ENCODE peak calls at places on chromosomes 13 and 19, in five cellular contexts. D, I, L, N and V are unnamed samples.

GRCh38 chr19:33740811-33741396 is 55.8 kb upstream of the KCTD15 start:
- DNase-seq in D (no peak), I (peak), L (peak), N (peak), V (peak)

GRCh38 chr13:105894711-105895110 is 640.8 kb downstream of the EFNB2 start:
- DNase-seq in D (no peak), I (no peak), L (no peak), N (no peak), V (no peak)

GRCh38 chr19:46906221-46906620 is 45.4 kb downstream of the ARHGAP35 start:
- DNase-seq in D (no peak), I (no peak), L (no peak), N (no peak), V (no peak)

GRCh38 chr13:33228645-33229445 is 56.7 kb downstream of the STARD13 start:
- DNase-seq in D (no peak), I (no peak), L (peak), N (no peak), V (no peak)

GRCh38 chr13:45838171-45838745 is 13.3 kb downstream of the SIAH3 start:
- DNase-seq in D (no peak), I (no peak), L (no peak), N (no peak), V (no peak)

GRCh38 chr19:5137571-5138124 is 168.7 kb downstream of the KDM4B start:
- DNase-seq in D (no peak), I (no peak), L (no peak), N (no peak), V (no peak)

GRCh38 chr13:53110614-53111013 is 82.0 kb downstream of the OLFM4 start:
- DNase-seq in D (no peak), I (no peak), L (no peak), N (no peak), V (no peak)

GRCh38 chr13:77386046-77386445 is 59.2 kb upstream of the MYCBP2 start:
- DNase-seq in D (no peak), I (no peak), L (no peak), N (no peak), V (no peak)

GRCh38 chr19:19816679-19817078 is 4.9 kb downstream of the ZNF506 start:
- DNase-seq in D (no peak), I (no peak), L (no peak), N (no peak), V (no peak)

GRCh38 chr13:72127031-72127430 is 260.0 kb upstream of the DACH1 start:
- DNase-seq in D (no peak), I (no peak), L (no peak), N (no peak), V (no peak)

GRCh38 chr13:72875233-72875632 is 93.3 kb downstream of the PIBF1 start:
- DNase-seq in D (no peak), I (no peak), L (no peak), N (no peak), V (no peak)

GRCh38 chr13:51612867-51613266 is 28.6 kb downstream of the WDFY2 start:
- DNase-seq in D (no peak), I (no peak), L (no peak), N (no peak), V (no peak)

GRCh38 chr13:41883147-41883546 is 77.8 kb downstream of the VWA8 start:
- DNase-seq in D (no peak), I (no peak), L (no peak), N (no peak), V (no peak)

GRCh38 chr19:42268704-42269517 is at the start of gene CIC:
- DNase-seq in D (peak), I (peak), L (peak), N (peak), V (peak)

GRCh38 chr13:106636492-106636891 is 68.6 kb upstream of the ARGLU1 start:
- DNase-seq in D (no peak), I (no peak), L (no peak), N (no peak), V (no peak)

GRCh38 chr19:54803410-54803809 is at the start of gene KIR2DL4:
- DNase-seq in D (no peak), I (no peak), L (no peak), N (no peak), V (no peak)

GRCh38 chr13:19184176-19184575 is 2.6 kb upstream of the TUBA3C start:
- DNase-seq in D (no peak), I (no peak), L (no peak), N (no peak), V (no peak)

GRCh38 chr13:51717786-51718398 is 86.1 kb downstream of the DHRS12 start:
- DNase-seq in D (no peak), I (no peak), L (no peak), N (peak), V (no peak)

GRCh38 chr19:40054632-40055031 is 1.4 kb downstream of the ZNF780B start:
- DNase-seq in D (no peak), I (no peak), L (no peak), N (no peak), V (no peak)

GRCh38 chr19:44948237-44948636 is 2.4 kb downstream of the APOC2 start:
- DNase-seq in D (no peak), I (no peak), L (no peak), N (no peak), V (no peak)

GRCh38 chr19:7947939-7948338 is 4.5 kb upstream of the TIMM44 start:
- DNase-seq in D (no peak), I (no peak), L (no peak), N (no peak), V (no peak)

GRCh38 chr13:33764716-33765115 is 53.2 kb upstream of the RFC3 start:
- DNase-seq in D (no peak), I (no peak), L (no peak), N (no peak), V (no peak)

GRCh38 chr13:98173431-98173921 is 3.6 kb downstream of the RNF113B start:
- DNase-seq in D (peak), I (no peak), L (no peak), N (peak), V (no peak)

GRCh38 chr19:6586726-6587092 is 4.2 kb downstream of the CD70 start:
- DNase-seq in D (no peak), I (no peak), L (no peak), N (no peak), V (no peak)